ENCODE peak calls at places on chromosomes 11 and 22, in six cellular contexts. L is A549, Z is GM12878, C is HepG2, N is K562, B is H1. U is an unnamed sample.

GRCh38 chr22:44919691-44920090 is 90.1 kb downstream of the PHF21B start:
- DNase-seq in L (no peak), Z (no peak), C (no peak), N (no peak), B (no peak), U (no peak)

GRCh38 chr11:19931141-19931767 is 218.6 kb downstream of the NAV2 start:
- DNase-seq in L (no peak), Z (no peak), C (no peak), N (no peak), B (no peak), U (peak)

GRCh38 chr11:69006816-69007215 is 6.2 kb downstream of the MRGPRF start:
- DNase-seq in L (no peak), Z (no peak), C (no peak), N (no peak), B (no peak), U (no peak)

GRCh38 chr11:27443746-27444465 is 28.7 kb downstream of the LGR4 start:
- DNase-seq in L (no peak), Z (no peak), C (no peak), N (no peak), B (no peak), U (no peak)

GRCh38 chr11:9001736-9002135 is 2.1 kb downstream of the NRIP3 start:
- DNase-seq in L (no peak), Z (no peak), C (no peak), N (no peak), B (no peak), U (no peak)

GRCh38 chr22:22674473-22674872 is 30.1 kb downstream of the GGTLC2 start:
- DNase-seq in L (no peak), Z (no peak), C (no peak), N (no peak), B (no peak), U (no peak)

GRCh38 chr22:47168900-47169800 is 406.7 kb downstream of the TBC1D22A start:
- DNase-seq in L (peak), Z (no peak), C (peak), N (no peak), B (peak), U (peak)

GRCh38 chr11:112555491-112556364 is 295.1 kb upstream of the PLET1 start:
- DNase-seq in L (peak), Z (no peak), C (peak), N (peak), B (peak), U (peak)

GRCh38 chr22:29079218-29079901 is 6.5 kb downstream of the KREMEN1 start:
- DNase-seq in L (no peak), Z (no peak), C (no peak), N (peak), B (no peak), U (no peak)

GRCh38 chr11:43504316-43504950 is 145.7 kb downstream of the TTC17 start:
- DNase-seq in L (peak), Z (no peak), C (peak), N (no peak), B (peak), U (peak)

GRCh38 chr11:69301491-69302401 is 7.8 kb downstream of the MYEOV start:
- DNase-seq in L (peak), Z (no peak), C (peak), N (peak), B (no peak), U (peak)

GRCh38 chr11:6695377-6695776 is 12.2 kb upstream of the MRPL17 start:
- DNase-seq in L (no peak), Z (no peak), C (no peak), N (no peak), B (no peak), U (no peak)

GRCh38 chr11:130037058-130037457 is 32.6 kb upstream of the APLP2 start:
- DNase-seq in L (peak), Z (no peak), C (peak), N (no peak), B (no peak), U (no peak)

GRCh38 chr22:39567135-39567946 is 3.2 kb upstream of the CACNA1I start:
- DNase-seq in L (no peak), Z (no peak), C (no peak), N (no peak), B (no peak), U (no peak)

GRCh38 chr22:43424865-43425630 is 13.2 kb downstream of the MPPED1 start:
- DNase-seq in L (no peak), Z (no peak), C (no peak), N (no peak), B (no peak), U (no peak)

GRCh38 chr11:94880216-94880615 is 93.1 kb downstream of the CWC15 start:
- DNase-seq in L (peak), Z (no peak), C (peak), N (no peak), B (no peak), U (no peak)

GRCh38 chr11:10657308-10658271 is 36.0 kb downstream of the IRAG1 start:
- DNase-seq in L (peak), Z (peak), C (no peak), N (no peak), B (no peak), U (no peak)

GRCh38 chr11:111739299-111739698 is 26.9 kb downstream of the PPP2R1B start:
- DNase-seq in L (no peak), Z (no peak), C (no peak), N (no peak), B (no peak), U (no peak)

GRCh38 chr11:109984634-109985289 is 108.4 kb upstream of the ZC3H12C start:
- DNase-seq in L (no peak), Z (peak), C (no peak), N (no peak), B (no peak), U (no peak)
- TF ChIP-seq MAX in L (no peak), Z (no peak), C (no peak), N (no peak), B (no peak), U (no peak)

GRCh38 chr22:17563936-17564391 is 666 bp downstream of the SLC25A18 start:
- DNase-seq in L (no peak), Z (no peak), C (no peak), N (no peak), B (no peak), U (no peak)

GRCh38 chr22:17559188-17559587 is 4.1 kb upstream of the SLC25A18 start:
- DNase-seq in L (no peak), Z (no peak), C (no peak), N (no peak), B (no peak), U (no peak)

GRCh38 chr22:17565986-17566687 is 2.8 kb downstream of the SLC25A18 start:
- DNase-seq in L (no peak), Z (no peak), C (no peak), N (no peak), B (no peak), U (no peak)

GRCh38 chr22:17566776-17567175 is 3.5 kb downstream of the SLC25A18 start:
- DNase-seq in L (no peak), Z (no peak), C (no peak), N (no peak), B (no peak), U (no peak)

GRCh38 chr22:17562906-17563870 is at the start of gene SLC25A18:
- DNase-seq in L (no peak), Z (no peak), C (peak), N (peak), B (peak), U (no peak)
- TF ChIP-seq EP300 in L (no peak), Z (no peak), C (no peak), N (no peak), B (no peak), U (no peak)

GRCh38 chr22:49369726-49370717 is 457.7 kb downstream of the BRD1 start:
- DNase-seq in L (no peak), Z (no peak), C (no peak), N (no peak), B (peak), U (no peak)

GRCh38 chr22:49367016-49367697 is 460.5 kb downstream of the BRD1 start:
- DNase-seq in L (no peak), Z (no peak), C (no peak), N (no peak), B (no peak), U (no peak)

GRCh38 chr22:49368976-49369725 is 458.5 kb downstream of the BRD1 start:
- DNase-seq in L (peak), Z (no peak), C (no peak), N (peak), B (peak), U (peak)

GRCh38 chr22:49366437-49366836 is 461.2 kb downstream of the BRD1 start:
- DNase-seq in L (no peak), Z (no peak), C (no peak), N (no peak), B (no peak), U (no peak)

DNA sequence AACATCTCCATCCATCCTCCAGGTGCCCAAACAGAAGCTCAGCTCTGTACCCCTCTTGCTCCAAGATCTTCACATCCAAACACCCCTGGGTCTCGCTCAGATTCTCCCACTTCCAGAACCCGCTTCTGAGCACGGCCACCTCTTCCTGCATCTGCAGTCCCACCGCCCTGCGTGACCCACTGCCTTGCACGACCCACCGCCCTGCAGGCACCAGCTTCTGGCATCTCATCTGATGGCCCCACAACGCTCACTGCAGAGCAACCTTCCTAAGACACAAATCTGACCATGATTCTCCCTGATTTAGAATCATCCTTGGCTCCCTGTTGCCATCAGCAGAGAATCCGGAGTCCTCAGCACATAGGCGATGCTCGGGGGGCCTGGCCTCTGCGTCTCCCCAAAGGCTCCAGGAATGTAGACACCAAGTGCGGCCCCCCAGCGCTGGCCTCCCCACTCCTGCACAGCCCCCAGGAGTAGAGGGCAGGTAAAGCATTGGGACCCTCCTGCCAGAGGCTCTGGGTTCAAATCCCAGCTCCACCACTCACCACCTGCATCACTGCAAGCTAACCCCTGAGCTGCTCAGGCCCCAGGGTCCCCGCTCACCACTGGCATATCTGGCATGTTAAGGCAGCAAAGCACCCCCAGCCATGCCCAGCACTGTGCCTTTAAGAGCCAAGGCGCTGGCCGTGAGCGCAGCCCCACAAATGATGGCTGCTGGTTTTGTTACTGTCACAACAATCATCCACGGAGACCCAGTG is 459.3 kb downstream of the BRD1 start:
- DNase-seq in L (no peak), Z (no peak), C (no peak), N (no peak), B (no peak), U (no peak)
- TF ChIP-seq MAX in L (no peak), Z (no peak), C (no peak), N (no peak), B (no peak), U (no peak)

GRCh38 chr11:122661182-122661945 is 5.8 kb downstream of the UBASH3B start:
- DNase-seq in L (no peak), Z (no peak), C (no peak), N (no peak), B (no peak), U (no peak)
- TF ChIP-seq EP300 in L (no peak), Z (no peak), C (no peak), N (no peak), B (no peak), U (no peak)

GRCh38 chr11:108341654-108342053 is 118.8 kb downstream of the ATM start:
- DNase-seq in L (no peak), Z (no peak), C (no peak), N (no peak), B (no peak), U (no peak)

GRCh38 chr11:108345767-108346166 is 121.6 kb downstream of the C11orf65 start:
- DNase-seq in L (no peak), Z (no peak), C (no peak), N (no peak), B (no peak), U (no peak)

GRCh38 chr11:108343714-108344113 is 120.8 kb downstream of the ATM start:
- DNase-seq in L (no peak), Z (no peak), C (no peak), N (no peak), B (no peak), U (no peak)

GRCh38 chr11:108338750-108339149 is 115.9 kb downstream of the ATM start:
- DNase-seq in L (no peak), Z (no peak), C (no peak), N (no peak), B (no peak), U (no peak)

GRCh38 chr11:108340958-108341357 is 118.1 kb downstream of the ATM start:
- DNase-seq in L (peak), Z (no peak), C (peak), N (peak), B (no peak), U (no peak)
- TF ChIP-seq MAX in L (no peak), Z (no peak), C (no peak), N (no peak), B (no peak), U (no peak)

GRCh38 chr11:65696802-65697552 is 15.1 kb upstream of the KAT5 start:
- DNase-seq in L (no peak), Z (no peak), C (no peak), N (peak), B (no peak), U (no peak)

GRCh38 chr11:65699306-65699705 is 12.7 kb upstream of the KAT5 start:
- DNase-seq in L (no peak), Z (no peak), C (no peak), N (no peak), B (no peak), U (no peak)

GRCh38 chr11:65698205-65698604 is 13.8 kb upstream of the KAT5 start:
- DNase-seq in L (no peak), Z (no peak), C (no peak), N (no peak), B (no peak), U (no peak)

GRCh38 chr11:65692367-65692766 is 19.7 kb upstream of the KAT5 start:
- DNase-seq in L (no peak), Z (no peak), C (no peak), N (peak), B (no peak), U (no peak)

DNA sequence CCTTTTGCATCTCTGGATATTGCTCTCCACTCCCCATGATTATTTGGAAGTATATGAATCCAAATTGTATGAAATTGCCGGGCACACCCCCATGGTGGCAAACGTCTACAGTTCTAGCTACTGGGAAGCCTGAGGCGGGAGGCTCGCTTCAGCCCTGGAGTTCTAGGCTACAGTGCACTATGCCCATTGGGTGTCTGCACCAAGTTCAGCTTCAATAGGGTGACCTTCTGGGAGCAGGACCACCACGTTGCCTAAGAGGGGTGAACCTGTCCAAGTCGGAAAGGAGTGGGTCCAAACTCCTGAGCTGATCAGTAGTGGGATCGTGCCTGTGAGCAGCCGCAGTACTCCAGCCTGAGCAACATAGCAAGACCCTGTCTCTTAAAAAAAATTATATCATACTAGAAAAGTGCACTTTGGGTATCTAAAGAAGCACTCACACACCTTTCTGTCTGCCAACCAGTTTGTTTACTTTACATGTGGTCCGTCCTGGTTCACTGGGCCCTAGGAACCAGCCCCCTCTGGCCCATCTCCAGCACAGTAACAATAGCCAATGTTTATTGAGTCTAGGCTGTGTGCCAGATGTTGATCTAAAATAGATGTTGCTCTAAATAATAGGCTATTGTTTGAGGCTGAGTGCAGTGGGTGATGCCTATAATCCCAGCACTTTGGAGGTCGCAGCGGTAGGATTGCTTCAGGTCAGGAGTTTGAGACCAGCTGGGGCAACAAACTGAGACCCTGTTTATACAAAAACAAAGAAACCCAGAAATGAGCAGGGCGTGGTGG is 16.4 kb upstream of the KAT5 start:
- DNase-seq in L (no peak), Z (no peak), C (peak), N (peak), B (no peak), U (no peak)
- TF ChIP-seq EP300 in L (no peak), Z (no peak), C (no peak), N (no peak), B (no peak), U (no peak)

GRCh38 chr11:90476442-90477007 is 253.7 kb upstream of the CHORDC1 start:
- DNase-seq in L (peak), Z (peak), C (peak), N (no peak), B (no peak), U (peak)
- TF ChIP-seq MAX in L (no peak), Z (no peak), C (no peak), N (no peak), B (no peak), U (no peak)

U was measured in SK-N-SH.